ENCODE peak calls at places on chromosomes 16 and 17, in seven cellular contexts. A is foreskin fibroblast; V is A549; M is effector CD4-positive, alpha-beta T cell; Y is NCI-H1105 treated with DMSO at 0.1 percent for 48 hours; E is HS-5; O is PC-3. H is an unnamed sample.

GRCh38 chr16:84607694-84608093 is 10.2 kb downstream of the COTL1 start:
- DNase-seq in Y (no peak), M (no peak), V (no peak), O (no peak), E (no peak), A (no peak), H (no peak)

GRCh38 chr17:4636474-4637100 is 4.9 kb downstream of the ALOX15 start:
- DNase-seq in M (no peak), Y (no peak), O (no peak), E (no peak), A (no peak), V (no peak), H (no peak)

GRCh38 chr17:41618341-41619161 is 5.8 kb downstream of the KRT17 start:
- DNase-seq in V (no peak), A (no peak), O (peak), E (no peak), M (no peak), Y (no peak), H (no peak)

GRCh38 chr17:78378225-78379133 is at the start of gene PGS1:
- DNase-seq in E (no peak), V (peak), A (peak), Y (peak), M (peak), O (peak), H (peak)

GRCh38 chr16:81528258-81528657 is 83.7 kb downstream of the CMIP start:
- DNase-seq in A (no peak), Y (no peak), V (no peak), E (no peak), O (no peak), M (no peak), H (no peak)

GRCh38 chr17:57408064-57408811 is 151.9 kb downstream of the MSI2 start:
- DNase-seq in M (no peak), O (peak), E (no peak), V (no peak), Y (peak), A (no peak), H (no peak)

GRCh38 chr16:397135-397661 is at the start of gene NME4:
- DNase-seq in O (peak), A (no peak), V (peak), E (no peak), Y (no peak), M (no peak), H (no peak)

GRCh38 chr17:7695586-7695985 is 7.3 kb downstream of the WRAP53 start:
- DNase-seq in M (no peak), O (no peak), V (no peak), Y (no peak), A (no peak), E (no peak), H (no peak)

GRCh38 chr16:67833035-67833417 is 9.1 kb upstream of the THAP11 start:
- DNase-seq in O (peak), A (peak), M (no peak), E (peak), Y (no peak), V (no peak), H (no peak)

GRCh38 chr16:47848481-47849109 is 307.2 kb downstream of the ABCC12 start:
- DNase-seq in E (no peak), A (peak), M (no peak), O (peak), Y (no peak), V (no peak), H (no peak)

GRCh38 chr17:82300707-82301270 is 16.6 kb downstream of the CD7 start:
- DNase-seq in M (peak), E (no peak), O (peak), A (peak), Y (no peak), V (peak), H (peak)

GRCh38 chr17:55269894-55270293 is 5.1 kb downstream of the HLF start:
- DNase-seq in E (no peak), O (no peak), A (no peak), M (no peak), Y (no peak), V (no peak), H (no peak)

H was measured in effector memory CD4-positive, alpha-beta T cell.